ENCODE peak calls at places on chromosomes 2 and 18, in ten cellular contexts. One of them, this sample, is unnamed.
A peak's percentile ranks its signal among the peaks of the same experiment; 100 is the strongest.

GRCh38 chr2:75288760-75289159 is 89.4 kb upstream of the TACR1 start:
- DNase-seq in OCI-LY7: no peak
- DNase-seq in cardiac muscle cell: no peak
- DNase-seq in uterus: no peak
- DNase-seq in upper lobe of right lung: no peak
- DNase-seq in choroid plexus epithelial cell: no peak
- DNase-seq in colonic mucosa: no peak
- DNase-seq in hepatocyte: no peak
- DNase-seq in sigmoid colon: no peak
- DNase-seq in RWPE1: no peak
- DNase-seq in this sample: no peak

GRCh38 chr2:75710577-75711253 is at the start of gene GCFC2:
- DNase-seq in RWPE1: peak; percentile 88
- DNase-seq in cardiac muscle cell: peak; percentile 82
- DNase-seq in sigmoid colon: peak; percentile 93
- DNase-seq in hepatocyte: peak; percentile 94
- DNase-seq in uterus: peak; percentile 89
- DNase-seq in choroid plexus epithelial cell: peak; percentile 91
- DNase-seq in colonic mucosa: peak; percentile 88
- DNase-seq in upper lobe of right lung: peak; percentile 94
- DNase-seq in OCI-LY7: peak; percentile 91
- DNase-seq in this sample: peak; percentile 72

GRCh38 chr2:36376319-36376765 is 20.8 kb downstream of the CRIM1 start:
- DNase-seq in RWPE1: no peak
- DNase-seq in cardiac muscle cell: peak; percentile 85
- DNase-seq in choroid plexus epithelial cell: peak; percentile 66
- DNase-seq in sigmoid colon: peak; percentile 92
- DNase-seq in uterus: peak; percentile 72
- DNase-seq in hepatocyte: peak; percentile 81
- DNase-seq in upper lobe of right lung: peak; percentile 87
- DNase-seq in colonic mucosa: peak; percentile 90
- DNase-seq in OCI-LY7: no peak
- DNase-seq in this sample: no peak

GRCh38 chr18:47944972-47945843 is 14.7 kb upstream of the SMAD2 start:
- DNase-seq in uterus: no peak
- DNase-seq in RWPE1: peak; percentile 80
- DNase-seq in hepatocyte: peak; percentile 15
- DNase-seq in upper lobe of right lung: no peak
- DNase-seq in colonic mucosa: no peak
- DNase-seq in sigmoid colon: no peak
- DNase-seq in choroid plexus epithelial cell: peak; percentile 54
- DNase-seq in cardiac muscle cell: no peak
- DNase-seq in OCI-LY7: no peak
- DNase-seq in this sample: no peak

GRCh38 chr2:216696321-216696720 is 972 bp upstream of the IGFBP5 start:
- DNase-seq in choroid plexus epithelial cell: no peak
- DNase-seq in sigmoid colon: no peak
- DNase-seq in colonic mucosa: no peak
- DNase-seq in uterus: peak; percentile 15
- DNase-seq in RWPE1: no peak
- DNase-seq in hepatocyte: no peak
- DNase-seq in upper lobe of right lung: no peak
- DNase-seq in OCI-LY7: no peak
- DNase-seq in cardiac muscle cell: no peak
- DNase-seq in this sample: no peak

GRCh38 chr2:96875498-96876035 is 5.7 kb upstream of the SEMA4C start:
- DNase-seq in upper lobe of right lung: no peak
- DNase-seq in OCI-LY7: no peak
- DNase-seq in RWPE1: no peak
- DNase-seq in hepatocyte: no peak
- DNase-seq in choroid plexus epithelial cell: no peak
- DNase-seq in sigmoid colon: no peak
- DNase-seq in cardiac muscle cell: no peak
- DNase-seq in colonic mucosa: no peak
- DNase-seq in uterus: no peak
- DNase-seq in this sample: peak; percentile 42

GRCh38 chr2:63983986-63984605 is 35.1 kb downstream of the VPS54 start:
- DNase-seq in cardiac muscle cell: no peak
- DNase-seq in sigmoid colon: no peak
- DNase-seq in choroid plexus epithelial cell: peak; percentile 22
- DNase-seq in hepatocyte: no peak
- DNase-seq in OCI-LY7: no peak
- DNase-seq in colonic mucosa: no peak
- DNase-seq in RWPE1: no peak
- DNase-seq in upper lobe of right lung: no peak
- DNase-seq in uterus: no peak
- DNase-seq in this sample: no peak

GRCh38 chr2:203830294-203831055 is 37.1 kb upstream of the CTLA4 start:
- DNase-seq in choroid plexus epithelial cell: no peak
- DNase-seq in cardiac muscle cell: no peak
- DNase-seq in RWPE1: no peak
- DNase-seq in colonic mucosa: no peak
- DNase-seq in hepatocyte: no peak
- DNase-seq in sigmoid colon: no peak
- DNase-seq in uterus: no peak
- DNase-seq in upper lobe of right lung: no peak
- DNase-seq in OCI-LY7: no peak
- DNase-seq in this sample: no peak

GRCh38 chr18:57519668-57520424 is 66.7 kb downstream of the FECH start:
- DNase-seq in uterus: no peak
- DNase-seq in RWPE1: peak; percentile 14
- DNase-seq in cardiac muscle cell: no peak
- DNase-seq in OCI-LY7: no peak
- DNase-seq in upper lobe of right lung: no peak
- DNase-seq in colonic mucosa: no peak
- DNase-seq in hepatocyte: no peak
- DNase-seq in sigmoid colon: no peak
- DNase-seq in choroid plexus epithelial cell: no peak
- DNase-seq in this sample: no peak

GRCh38 chr2:199458017-199458805 is 472 bp upstream of the SATB2 start:
- DNase-seq in OCI-LY7: peak; percentile 83
- DNase-seq in sigmoid colon: peak; percentile 69
- DNase-seq in uterus: no peak
- DNase-seq in colonic mucosa: peak; percentile 69
- DNase-seq in hepatocyte: peak; percentile 69
- DNase-seq in choroid plexus epithelial cell: peak; percentile 39
- DNase-seq in cardiac muscle cell: peak; percentile 63
- DNase-seq in upper lobe of right lung: peak; percentile 67
- DNase-seq in RWPE1: peak; percentile 38
- DNase-seq in this sample: peak; percentile 29

GRCh38 chr2:231524477-231525247 is 5.6 kb downstream of the NMUR1 start:
- DNase-seq in RWPE1: no peak
- DNase-seq in colonic mucosa: no peak
- DNase-seq in uterus: no peak
- DNase-seq in hepatocyte: no peak
- DNase-seq in upper lobe of right lung: peak; percentile 45
- DNase-seq in choroid plexus epithelial cell: no peak
- DNase-seq in OCI-LY7: no peak
- DNase-seq in cardiac muscle cell: no peak
- DNase-seq in sigmoid colon: peak; percentile 56
- DNase-seq in this sample: no peak

GRCh38 chr2:84782717-84783442 is 98.0 kb downstream of the TRABD2A start:
- DNase-seq in hepatocyte: no peak
- DNase-seq in RWPE1: no peak
- DNase-seq in sigmoid colon: no peak
- DNase-seq in upper lobe of right lung: no peak
- DNase-seq in uterus: no peak
- DNase-seq in cardiac muscle cell: no peak
- DNase-seq in choroid plexus epithelial cell: no peak
- DNase-seq in colonic mucosa: no peak
- DNase-seq in OCI-LY7: no peak
- DNase-seq in this sample: no peak

GRCh38 chr2:152251811-152252210 is 76.2 kb upstream of the STAM2 start:
- DNase-seq in RWPE1: no peak
- DNase-seq in colonic mucosa: no peak
- DNase-seq in cardiac muscle cell: no peak
- DNase-seq in hepatocyte: no peak
- DNase-seq in OCI-LY7: no peak
- DNase-seq in sigmoid colon: no peak
- DNase-seq in choroid plexus epithelial cell: no peak
- DNase-seq in upper lobe of right lung: no peak
- DNase-seq in uterus: no peak
- DNase-seq in this sample: no peak

GRCh38 chr2:148645135-148645924 is 779 bp downstream of the EPC2 start:
- DNase-seq in RWPE1: peak; percentile 91
- DNase-seq in uterus: peak; percentile 96
- DNase-seq in colonic mucosa: peak; percentile 94
- DNase-seq in cardiac muscle cell: peak; percentile 96
- DNase-seq in upper lobe of right lung: peak; percentile 97
- DNase-seq in hepatocyte: peak; percentile 97
- DNase-seq in sigmoid colon: peak; percentile 97
- DNase-seq in choroid plexus epithelial cell: peak; percentile 92
- DNase-seq in OCI-LY7: peak; percentile 95
- DNase-seq in this sample: peak; percentile 95
- TF ChIP-seq CTCF in RWPE1: no peak
- TF ChIP-seq CTCF in uterus: peak; percentile 18
- TF ChIP-seq CTCF in colonic mucosa: no peak
- TF ChIP-seq CTCF in cardiac muscle cell: peak; percentile 35
- TF ChIP-seq CTCF in upper lobe of right lung: peak; percentile 40
- TF ChIP-seq CTCF in hepatocyte: peak; percentile 30
- TF ChIP-seq CTCF in sigmoid colon: no peak
- TF ChIP-seq CTCF in choroid plexus epithelial cell: peak; percentile 61
- TF ChIP-seq CTCF in OCI-LY7: peak; percentile 25
- TF ChIP-seq CTCF in this sample: no peak

GRCh38 chr18:37578182-37578678 is 12.6 kb upstream of the CELF4 start:
- DNase-seq in OCI-LY7: no peak
- DNase-seq in RWPE1: no peak
- DNase-seq in choroid plexus epithelial cell: no peak
- DNase-seq in sigmoid colon: no peak
- DNase-seq in hepatocyte: no peak
- DNase-seq in uterus: no peak
- DNase-seq in colonic mucosa: no peak
- DNase-seq in cardiac muscle cell: no peak
- DNase-seq in upper lobe of right lung: no peak
- DNase-seq in this sample: no peak

GRCh38 chr18:37575646-37576045 is 10.0 kb upstream of the CELF4 start:
- DNase-seq in uterus: no peak
- DNase-seq in OCI-LY7: no peak
- DNase-seq in choroid plexus epithelial cell: no peak
- DNase-seq in RWPE1: no peak
- DNase-seq in colonic mucosa: no peak
- DNase-seq in cardiac muscle cell: no peak
- DNase-seq in sigmoid colon: no peak
- DNase-seq in hepatocyte: no peak
- DNase-seq in upper lobe of right lung: peak; percentile 53
- DNase-seq in this sample: no peak

GRCh38 chr18:37577051-37577611 is 11.5 kb upstream of the CELF4 start:
- DNase-seq in cardiac muscle cell: no peak
- DNase-seq in uterus: no peak
- DNase-seq in colonic mucosa: no peak
- DNase-seq in upper lobe of right lung: no peak
- DNase-seq in sigmoid colon: no peak
- DNase-seq in hepatocyte: no peak
- DNase-seq in RWPE1: no peak
- DNase-seq in OCI-LY7: no peak
- DNase-seq in choroid plexus epithelial cell: no peak
- DNase-seq in this sample: no peak

GRCh38 chr18:37582306-37582705 is 16.7 kb upstream of the CELF4 start:
- DNase-seq in choroid plexus epithelial cell: no peak
- DNase-seq in cardiac muscle cell: no peak
- DNase-seq in hepatocyte: no peak
- DNase-seq in upper lobe of right lung: no peak
- DNase-seq in colonic mucosa: no peak
- DNase-seq in OCI-LY7: no peak
- DNase-seq in uterus: no peak
- DNase-seq in RWPE1: no peak
- DNase-seq in sigmoid colon: no peak
- DNase-seq in this sample: no peak

DNA sequence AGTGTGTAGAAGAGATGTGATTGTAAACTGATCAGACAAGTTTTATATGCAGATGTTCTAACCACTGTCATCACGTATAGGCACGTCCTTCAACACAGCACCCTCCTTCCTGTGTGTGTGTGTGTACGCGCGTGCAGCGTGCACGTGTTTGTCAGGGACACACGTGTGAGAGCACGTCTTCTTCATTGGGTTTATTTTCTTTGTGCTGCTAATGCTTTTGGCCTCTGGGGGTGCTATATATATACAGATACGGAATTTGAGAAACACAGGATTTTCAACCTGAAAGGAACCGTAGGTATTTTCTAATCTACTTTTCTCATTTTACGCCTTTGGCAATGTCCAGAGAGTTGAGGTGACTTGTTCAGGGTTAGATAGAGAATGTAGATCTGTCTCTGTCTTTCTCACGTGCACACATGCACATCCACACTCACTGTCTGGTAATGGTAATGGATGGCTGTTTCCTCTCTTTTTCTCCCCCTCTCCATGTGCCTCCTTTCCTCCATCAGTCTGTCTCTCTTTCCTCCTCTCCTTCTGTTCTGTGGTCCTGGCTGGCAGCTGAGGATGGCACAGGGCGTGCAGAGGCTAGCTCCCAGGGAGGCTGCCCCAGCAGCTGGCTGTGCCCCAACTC is 13.4 kb upstream of the CELF4 start:
- DNase-seq in hepatocyte: peak; percentile 61
- DNase-seq in uterus: no peak
- DNase-seq in RWPE1: no peak
- DNase-seq in cardiac muscle cell: peak; percentile 11
- DNase-seq in OCI-LY7: peak; percentile 1
- DNase-seq in upper lobe of right lung: no peak
- DNase-seq in sigmoid colon: no peak
- DNase-seq in choroid plexus epithelial cell: peak; percentile 46
- DNase-seq in colonic mucosa: no peak
- DNase-seq in this sample: no peak
- TF ChIP-seq CTCF in hepatocyte: peak; percentile 59
- TF ChIP-seq CTCF in uterus: no peak
- TF ChIP-seq CTCF in RWPE1: peak; percentile 65
- TF ChIP-seq CTCF in cardiac muscle cell: peak; percentile 67
- TF ChIP-seq CTCF in OCI-LY7: peak; percentile 57
- TF ChIP-seq CTCF in upper lobe of right lung: peak; percentile 48
- TF ChIP-seq CTCF in sigmoid colon: no peak
- TF ChIP-seq CTCF in choroid plexus epithelial cell: peak; percentile 47
- TF ChIP-seq CTCF in colonic mucosa: no peak
- TF ChIP-seq CTCF in this sample: peak; percentile 68

DNA sequence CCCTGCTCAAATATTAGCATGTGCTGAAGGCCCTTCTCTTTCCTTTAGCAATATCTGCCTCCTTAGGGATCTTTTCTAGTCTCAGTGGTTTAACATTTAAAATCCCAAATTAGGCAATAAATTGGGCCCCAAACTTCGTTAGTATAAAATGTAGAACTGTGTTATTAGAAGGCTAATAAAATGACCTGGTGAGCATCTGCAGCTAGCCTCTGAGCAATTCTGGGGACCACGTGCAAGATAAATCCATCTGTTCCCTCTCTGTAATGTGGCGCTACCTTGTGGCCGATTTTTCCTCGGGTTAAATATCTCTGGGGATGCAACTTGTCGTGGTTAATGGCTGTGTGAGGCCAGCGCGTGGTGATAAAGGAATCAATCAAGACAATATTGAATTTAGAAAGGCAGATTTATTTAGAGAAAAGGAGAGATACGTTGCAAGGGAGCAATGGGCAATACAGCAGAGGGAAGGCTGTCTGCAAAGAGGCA is 18.7 kb upstream of the IL36G start:
- DNase-seq in cardiac muscle cell: peak; percentile 5
- DNase-seq in RWPE1: no peak
- DNase-seq in colonic mucosa: no peak
- DNase-seq in sigmoid colon: no peak
- DNase-seq in uterus: no peak
- DNase-seq in choroid plexus epithelial cell: no peak
- DNase-seq in hepatocyte: peak; percentile 23
- DNase-seq in upper lobe of right lung: no peak
- DNase-seq in OCI-LY7: no peak
- DNase-seq in this sample: no peak
- TF ChIP-seq CTCF in cardiac muscle cell: no peak
- TF ChIP-seq CTCF in RWPE1: peak; percentile 68
- TF ChIP-seq CTCF in colonic mucosa: no peak
- TF ChIP-seq CTCF in sigmoid colon: no peak
- TF ChIP-seq CTCF in uterus: no peak
- TF ChIP-seq CTCF in choroid plexus epithelial cell: no peak
- TF ChIP-seq CTCF in hepatocyte: no peak
- TF ChIP-seq CTCF in upper lobe of right lung: no peak
- TF ChIP-seq CTCF in OCI-LY7: peak; percentile 63
- TF ChIP-seq CTCF in this sample: peak; percentile 45

GRCh38 chr18:40957533-40958070 is 997.4 kb upstream of the PIK3C3 start:
- DNase-seq in cardiac muscle cell: no peak
- DNase-seq in colonic mucosa: no peak
- DNase-seq in RWPE1: no peak
- DNase-seq in OCI-LY7: no peak
- DNase-seq in hepatocyte: no peak
- DNase-seq in sigmoid colon: no peak
- DNase-seq in choroid plexus epithelial cell: peak; percentile 33
- DNase-seq in uterus: no peak
- DNase-seq in upper lobe of right lung: no peak
- DNase-seq in this sample: no peak
- TF ChIP-seq CTCF in cardiac muscle cell: peak; percentile 7
- TF ChIP-seq CTCF in colonic mucosa: no peak
- TF ChIP-seq CTCF in RWPE1: no peak
- TF ChIP-seq CTCF in OCI-LY7: no peak
- TF ChIP-seq CTCF in hepatocyte: no peak
- TF ChIP-seq CTCF in sigmoid colon: no peak
- TF ChIP-seq CTCF in choroid plexus epithelial cell: peak; percentile 37
- TF ChIP-seq CTCF in uterus: no peak
- TF ChIP-seq CTCF in upper lobe of right lung: no peak
- TF ChIP-seq CTCF in this sample: no peak